ENCODE peak calls at places on chromosome 15, in eight cellular contexts. W, P, M, J, S, L, E and I are unnamed samples.

GRCh38 chr15:98899266-98900021 is 108.1 kb downstream of the PGPEP1L start:
- DNase-seq in W (no peak), P (no peak), M (no peak), J (no peak), S (no peak), L (no peak), E (no peak), I (no peak)

GRCh38 chr15:86849563-86849962 is 769.9 kb downstream of the AGBL1 start:
- DNase-seq in W (no peak), P (no peak), M (no peak), J (no peak), S (no peak), L (no peak), E (no peak), I (no peak)

GRCh38 chr15:75036269-75036668 is 12.9 kb downstream of the PPCDC start:
- DNase-seq in W (peak; percentile 88), P (peak; percentile 65), M (peak; percentile 87), J (no peak), S (no peak), L (no peak), E (no peak), I (peak; percentile 27)

GRCh38 chr15:40471105-40471777 is 457 bp downstream of the CHST14 start:
- DNase-seq in W (no peak), P (no peak), M (no peak), J (no peak), S (no peak), L (no peak), E (peak; percentile 28), I (peak; percentile 40)

GRCh38 chr15:96331141-96331941 is 841 bp downstream of the NR2F2 start:
- DNase-seq in W (peak; percentile 81), P (peak; percentile 41), M (no peak), J (no peak), S (no peak), L (no peak), E (no peak), I (peak; percentile 53)

GRCh38 chr15:39934415-39935044 is 615 bp downstream of the EIF2AK4 start:
- DNase-seq in W (no peak), P (no peak), M (peak; percentile 20), J (no peak), S (no peak), L (no peak), E (no peak), I (peak; percentile 50)

GRCh38 chr15:52780172-52780980 is 9.8 kb downstream of the ONECUT1 start:
- DNase-seq in W (peak; percentile 69), P (peak; percentile 34), M (peak; percentile 54), J (peak; percentile 40), S (peak; percentile 11), L (peak; percentile 78), E (peak; percentile 65), I (peak; percentile 54)

GRCh38 chr15:74252291-74253080 is 16.4 kb downstream of the CCDC33 start:
- DNase-seq in W (no peak), P (peak; percentile 39), M (no peak), J (no peak), S (no peak), L (no peak), E (no peak), I (no peak)

GRCh38 chr15:29129903-29130302 is 139.7 kb downstream of the NSMCE3 start:
- DNase-seq in W (no peak), P (no peak), M (no peak), J (no peak), S (no peak), L (no peak), E (no peak), I (no peak)

GRCh38 chr15:61205427-61205826 is 23.7 kb downstream of the RORA start:
- DNase-seq in W (no peak), P (peak; percentile 6), M (no peak), J (no peak), S (no peak), L (no peak), E (no peak), I (no peak)

GRCh38 chr15:93141373-93141790 is 52.4 kb upstream of the RGMA start:
- DNase-seq in W (peak; percentile 13), P (no peak), M (no peak), J (no peak), S (no peak), L (no peak), E (no peak), I (no peak)

GRCh38 chr15:39358441-39359041 is 222.3 kb upstream of the THBS1 start:
- DNase-seq in W (no peak), P (no peak), M (peak; percentile 25), J (no peak), S (no peak), L (no peak), E (peak; percentile 24), I (no peak)

GRCh38 chr15:48680841-48681240 is 35.3 kb upstream of the FBN1 start:
- DNase-seq in W (no peak), P (peak; percentile 58), M (peak; percentile 33), J (no peak), S (no peak), L (no peak), E (no peak), I (peak; percentile 74)

GRCh38 chr15:90013503-90013937 is 12.4 kb downstream of the ZNF710 start:
- DNase-seq in W (no peak), P (no peak), M (no peak), J (no peak), S (no peak), L (no peak), E (no peak), I (no peak)

GRCh38 chr15:64731012-64731806 is 44.2 kb downstream of the RBPMS2 start:
- DNase-seq in W (peak; percentile 88), P (peak; percentile 74), M (peak; percentile 72), J (peak; percentile 78), S (peak; percentile 42), L (peak; percentile 89), E (peak; percentile 85), I (peak; percentile 69)

GRCh38 chr15:89999676-90000174 is 1.4 kb upstream of the ZNF710 start:
- DNase-seq in W (peak; percentile 89), P (no peak), M (no peak), J (no peak), S (no peak), L (no peak), E (no peak), I (peak; percentile 66)

GRCh38 chr15:78203346-78204225 is 30.8 kb downstream of the ACSBG1 start:
- DNase-seq in W (peak; percentile 25), P (no peak), M (no peak), J (no peak), S (no peak), L (peak; percentile 55), E (no peak), I (no peak)

GRCh38 chr15:91279481-91279880 is 179.4 kb downstream of the SV2B start:
- DNase-seq in W (no peak), P (no peak), M (no peak), J (no peak), S (no peak), L (no peak), E (no peak), I (no peak)

GRCh38 chr15:89171136-89172072 is 50.0 kb downstream of the RLBP1 start:
- DNase-seq in W (peak; percentile 74), P (peak; percentile 38), M (peak; percentile 33), J (no peak), S (no peak), L (peak; percentile 52), E (peak; percentile 31), I (peak; percentile 24)

GRCh38 chr15:87762110-87762509 is 494.4 kb downstream of the NTRK3 start:
- DNase-seq in W (no peak), P (no peak), M (no peak), J (no peak), S (no peak), L (no peak), E (no peak), I (no peak)

GRCh38 chr15:91200101-91200754 is 100.2 kb downstream of the SV2B start:
- DNase-seq in W (no peak), P (no peak), M (no peak), J (no peak), S (no peak), L (no peak), E (no peak), I (no peak)

GRCh38 chr15:25230442-25230841 is 208.4 kb downstream of the UBE3A start:
- DNase-seq in W (no peak), P (no peak), M (no peak), J (no peak), S (no peak), L (no peak), E (no peak), I (no peak)

GRCh38 chr15:52733078-52733477 is 53.9 kb upstream of the ATOSA start:
- DNase-seq in W (no peak), P (no peak), M (no peak), J (no peak), S (no peak), L (no peak), E (no peak), I (no peak)

GRCh38 chr15:37103475-37104071 is 3.2 kb upstream of the MEIS2 start:
- DNase-seq in W (no peak), P (no peak), M (no peak), J (no peak), S (no peak), L (no peak), E (no peak), I (no peak)

GRCh38 chr15:41727143-41727542 is 47.1 kb upstream of the MAPKBP1 start:
- DNase-seq in W (no peak), P (no peak), M (no peak), J (no peak), S (no peak), L (no peak), E (no peak), I (no peak)

GRCh38 chr15:48475600-48476395 is 144.6 kb downstream of the DUT start:
- DNase-seq in W (no peak), P (no peak), M (no peak), J (no peak), S (no peak), L (no peak), E (no peak), I (no peak)

GRCh38 chr15:88776646-88777045 is 26.6 kb upstream of the ACAN start:
- DNase-seq in W (no peak), P (no peak), M (no peak), J (no peak), S (no peak), L (peak; percentile 21), E (no peak), I (no peak)

GRCh38 chr15:82314769-82315518 is 34.3 kb downstream of the GOLGA6L10 start:
- DNase-seq in W (peak; percentile 22), P (no peak), M (no peak), J (no peak), S (no peak), L (no peak), E (no peak), I (no peak)

GRCh38 chr15:52678468-52679231 is 538 bp downstream of the ATOSA start:
- DNase-seq in W (peak; percentile 75), P (peak; percentile 6), M (peak; percentile 61), J (peak; percentile 28), S (peak; percentile 14), L (peak; percentile 37), E (peak; percentile 75), I (peak; percentile 78)

GRCh38 chr15:73021139-73021621 is 31.1 kb upstream of the NEO1 start:
- DNase-seq in W (peak; percentile 50), P (no peak), M (no peak), J (no peak), S (no peak), L (no peak), E (no peak), I (no peak)

GRCh38 chr15:31308185-31308639 is 18.4 kb upstream of the KLF13 start:
- DNase-seq in W (peak; percentile 67), P (no peak), M (no peak), J (no peak), S (no peak), L (no peak), E (peak; percentile 17), I (no peak)

GRCh38 chr15:47388299-47388698 is 329.0 kb upstream of the SEMA6D start:
- DNase-seq in W (no peak), P (no peak), M (peak; percentile 5), J (no peak), S (no peak), L (no peak), E (no peak), I (peak; percentile 8)

GRCh38 chr15:91308855-91309254 is 208.8 kb downstream of the SV2B start:
- DNase-seq in W (no peak), P (no peak), M (no peak), J (peak; percentile 11), S (no peak), L (no peak), E (peak; percentile 38), I (no peak)

GRCh38 chr15:65327651-65328393 is 23.3 kb downstream of the RNU5B-1 start:
- DNase-seq in W (peak; percentile 51), P (no peak), M (no peak), J (no peak), S (no peak), L (no peak), E (no peak), I (no peak)